ENCODE peak calls at places on chromosomes 7 and 10, in eight cellular contexts. H, M, S, F, U, R, G and W are unnamed samples.

GRCh38 chr7:105014725-105015630 is 973 bp downstream of the KMT2E start:
- DNase-seq in H (peak), M (no peak), S (peak), F (peak), U (no peak), R (peak), G (peak), W (peak)

GRCh38 chr10:79220296-79220695 is 127.0 kb upstream of the PPIF start:
- DNase-seq in H (no peak), M (no peak), S (no peak), F (no peak), U (no peak), R (no peak), G (no peak), W (no peak)

GRCh38 chr7:122679813-122680212 is 19.1 kb downstream of the RNF133 start:
- DNase-seq in H (no peak), M (no peak), S (no peak), F (no peak), U (no peak), R (no peak), G (no peak), W (no peak)

GRCh38 chr7:116446179-116446855 is 53.2 kb upstream of the CAV2 start:
- DNase-seq in H (no peak), M (no peak), S (no peak), F (no peak), U (no peak), R (no peak), G (no peak), W (no peak)

GRCh38 chr7:120834726-120835125 is 23.2 kb downstream of the TSPAN12 start:
- DNase-seq in H (no peak), M (no peak), S (no peak), F (no peak), U (no peak), R (no peak), G (no peak), W (no peak)

GRCh38 chr7:18086165-18087030 is 58.8 kb upstream of the PRPS1L1 start:
- DNase-seq in H (peak), M (no peak), S (peak), F (no peak), U (no peak), R (peak), G (no peak), W (no peak)

GRCh38 chr10:19772958-19773357 is 43.3 kb upstream of the PLXDC2 start:
- DNase-seq in H (no peak), M (no peak), S (no peak), F (no peak), U (no peak), R (no peak), G (no peak), W (no peak)

GRCh38 chr7:70728873-70729552 is 402.9 kb upstream of the GALNT17 start:
- DNase-seq in H (peak), M (no peak), S (no peak), F (no peak), U (no peak), R (peak), G (no peak), W (no peak)

GRCh38 chr10:8034666-8035640 is 19.5 kb upstream of the GATA3 start:
- DNase-seq in H (no peak), M (no peak), S (no peak), F (no peak), U (no peak), R (peak), G (no peak), W (no peak)

GRCh38 chr7:100465702-100466311 is 1.7 kb upstream of the SPACDR start:
- DNase-seq in H (peak), M (no peak), S (peak), F (peak), U (no peak), R (peak), G (peak), W (peak)

GRCh38 chr7:34823650-34824258 is 165.7 kb downstream of the NPSR1 start:
- DNase-seq in H (peak), M (peak), S (no peak), F (peak), U (peak), R (peak), G (peak), W (no peak)

GRCh38 chr7:128911441-128912031 is 1.0 kb upstream of the KCP start:
- DNase-seq in H (peak), M (no peak), S (peak), F (peak), U (no peak), R (peak), G (no peak), W (peak)

GRCh38 chr10:17660921-17661320 is 17.0 kb downstream of the STAM start:
- DNase-seq in H (no peak), M (no peak), S (no peak), F (no peak), U (no peak), R (no peak), G (no peak), W (no peak)

GRCh38 chr7:21844742-21845141 is 101.0 kb downstream of the CDCA7L start:
- DNase-seq in H (no peak), M (no peak), S (no peak), F (no peak), U (no peak), R (no peak), G (no peak), W (no peak)

GRCh38 chr10:99714446-99714845 is 17.5 kb downstream of the COX15 start:
- DNase-seq in H (no peak), M (no peak), S (no peak), F (no peak), U (no peak), R (no peak), G (no peak), W (no peak)

GRCh38 chr10:69747179-69747578 is 54.5 kb upstream of the COL13A1 start:
- DNase-seq in H (no peak), M (no peak), S (peak), F (no peak), U (no peak), R (no peak), G (no peak), W (no peak)

GRCh38 chr10:104208730-104209129 is 23.4 kb downstream of the CFAP43 start:
- DNase-seq in H (no peak), M (no peak), S (no peak), F (no peak), U (no peak), R (no peak), G (no peak), W (no peak)

GRCh38 chr10:55500931-55501559 is 700.0 kb upstream of the PCDH15 start:
- DNase-seq in H (no peak), M (no peak), S (no peak), F (no peak), U (no peak), R (peak), G (no peak), W (no peak)

GRCh38 chr7:100722480-100723212 is 2.4 kb downstream of the EPO start:
- DNase-seq in H (no peak), M (no peak), S (no peak), F (no peak), U (no peak), R (no peak), G (no peak), W (no peak)

GRCh38 chr7:620052-620451 is 100.4 kb upstream of the PDGFA start:
- DNase-seq in H (peak), M (no peak), S (no peak), F (no peak), U (no peak), R (peak), G (no peak), W (no peak)

GRCh38 chr10:103688451-103688850 is 166.9 kb downstream of the SH3PXD2A start:
- DNase-seq in H (peak), M (no peak), S (no peak), F (no peak), U (no peak), R (no peak), G (no peak), W (no peak)

GRCh38 chr10:131930586-131931330 is 29.9 kb downstream of the PPP2R2D start:
- DNase-seq in H (no peak), M (no peak), S (peak), F (no peak), U (no peak), R (no peak), G (no peak), W (no peak)

GRCh38 chr7:155863721-155864151 is 51.5 kb upstream of the SHH start:
- DNase-seq in H (no peak), M (no peak), S (peak), F (peak), U (no peak), R (no peak), G (no peak), W (no peak)

GRCh38 chr7:130070900-130071622 is 727 bp downstream of the KLHDC10 start:
- DNase-seq in H (no peak), M (no peak), S (no peak), F (no peak), U (no peak), R (peak), G (no peak), W (no peak)

GRCh38 chr7:115731796-115732471 is 298.6 kb downstream of the TFEC start:
- DNase-seq in H (no peak), M (no peak), S (no peak), F (no peak), U (no peak), R (no peak), G (no peak), W (no peak)

DNA sequence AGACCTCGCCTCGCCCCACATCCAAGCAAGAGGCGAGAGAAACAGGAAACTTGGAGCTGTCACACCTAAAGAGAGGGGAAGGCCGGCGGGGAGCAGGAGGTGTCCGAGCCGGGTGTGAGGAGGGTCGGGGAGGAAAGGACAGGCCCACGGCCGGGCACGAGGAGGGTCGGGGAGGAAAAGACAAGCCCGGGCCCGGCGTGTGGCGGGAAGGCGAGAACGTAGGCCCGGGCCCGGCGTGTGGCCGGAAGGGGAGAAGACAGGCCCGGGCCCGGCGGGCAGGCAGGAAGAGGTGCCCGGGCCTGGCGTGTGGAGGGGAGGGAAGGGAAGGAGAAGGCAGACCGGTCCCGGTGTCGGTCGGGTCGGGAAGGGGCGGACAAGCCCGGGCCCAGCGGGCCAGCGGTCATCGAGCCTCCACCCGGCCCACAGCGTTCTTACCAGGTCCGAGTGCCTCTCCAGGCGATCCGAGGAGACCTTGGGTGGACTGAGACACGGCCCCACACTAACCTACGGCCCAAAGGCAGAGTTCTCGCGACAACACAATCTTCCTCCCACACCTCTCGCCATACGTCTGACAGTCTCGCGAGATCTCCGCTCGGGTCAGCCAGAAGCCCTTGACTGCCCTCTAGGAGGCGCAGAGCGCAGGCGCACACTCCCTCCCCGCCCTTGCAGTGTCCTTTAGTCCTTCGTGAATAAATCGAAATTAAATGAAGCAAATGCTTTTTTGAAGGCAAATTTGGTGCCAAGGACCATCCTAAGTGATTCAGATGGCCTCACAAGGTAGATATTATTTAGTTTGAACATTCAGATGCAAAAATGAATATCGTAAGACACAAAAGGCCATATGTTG is at the start of gene NCOA4:
- DNase-seq in H (peak), M (peak), S (peak), F (peak), U (peak), R (peak), G (peak), W (peak)
- TF ChIP-seq POLR2AphosphoS5 in H (peak), M (peak), S (peak), F (peak), U (peak), R (peak), G (peak), W (peak)

DNA sequence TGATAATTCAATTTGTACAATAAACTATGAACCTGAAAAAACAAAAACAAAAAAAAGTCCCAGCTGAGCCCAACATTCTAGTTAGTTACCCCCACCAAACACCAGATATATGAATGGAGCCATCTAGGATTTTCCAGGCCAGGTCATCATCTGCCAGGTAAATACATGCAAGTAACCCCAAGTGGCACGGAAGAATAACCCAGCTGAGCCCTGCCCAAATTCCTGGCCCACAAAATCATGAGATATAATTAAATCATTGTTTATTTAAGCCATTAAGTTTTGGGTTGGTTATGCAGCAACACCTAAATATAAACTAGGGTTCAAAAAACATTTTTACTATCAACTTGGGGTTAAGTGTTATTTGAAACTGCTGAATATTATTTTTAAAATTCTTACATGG is 19.0 kb downstream of the PARD3 start:
- DNase-seq in H (no peak), M (no peak), S (no peak), F (no peak), U (no peak), R (no peak), G (no peak), W (no peak)
- TF ChIP-seq POLR2AphosphoS5 in H (no peak), M (no peak), S (no peak), F (no peak), U (no peak), R (no peak), G (no peak), W (no peak)

GRCh38 chr10:88941026-88941425 is 11.5 kb downstream of the ACTA2 start:
- DNase-seq in H (no peak), M (no peak), S (no peak), F (no peak), U (no peak), R (no peak), G (no peak), W (no peak)

GRCh38 chr10:88946200-88946599 is 6.4 kb downstream of the ACTA2 start:
- DNase-seq in H (no peak), M (no peak), S (no peak), F (no peak), U (no peak), R (no peak), G (no peak), W (no peak)

GRCh38 chr10:88946965-88947590 is 5.5 kb downstream of the ACTA2 start:
- DNase-seq in H (no peak), M (no peak), S (no peak), F (no peak), U (no peak), R (no peak), G (no peak), W (no peak)

GRCh38 chr10:88944813-88945212 is 7.8 kb downstream of the ACTA2 start:
- DNase-seq in H (no peak), M (no peak), S (no peak), F (no peak), U (no peak), R (no peak), G (no peak), W (no peak)

DNA sequence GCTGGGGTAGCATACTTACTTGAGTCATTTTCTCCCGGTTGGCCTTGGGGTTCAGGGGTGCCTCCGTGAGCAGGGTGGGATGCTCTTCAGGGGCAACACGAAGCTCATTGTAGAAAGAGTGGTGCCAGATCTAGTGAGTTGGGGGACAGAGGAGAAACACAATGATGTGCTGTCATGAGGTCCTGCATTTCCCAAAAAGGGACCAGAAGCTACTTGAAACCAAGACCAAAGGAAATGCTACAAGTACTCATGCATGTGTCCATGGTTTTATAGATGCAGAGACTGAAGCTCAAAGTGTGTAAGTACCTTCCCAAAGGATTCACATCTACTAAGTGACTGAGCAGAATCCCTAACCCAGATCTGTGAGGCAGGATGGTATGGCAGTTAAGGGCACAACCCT is 8.8 kb downstream of the ACTA2 start:
- DNase-seq in H (no peak), M (no peak), S (no peak), F (no peak), U (no peak), R (no peak), G (no peak), W (no peak)
- TF ChIP-seq POLR2AphosphoS5 in H (no peak), M (no peak), S (no peak), F (no peak), U (no peak), R (no peak), G (no peak), W (no peak)

GRCh38 chr7:108094933-108095710 is 35.0 kb downstream of the LAMB4 start:
- DNase-seq in H (peak), M (no peak), S (no peak), F (peak), U (no peak), R (no peak), G (peak), W (peak)
- TF ChIP-seq POLR2AphosphoS5 in H (peak), M (no peak), S (no peak), F (peak), U (no peak), R (no peak), G (peak), W (peak)

GRCh38 chr7:151366872-151367207 is 25.2 kb downstream of the NUB1 start:
- DNase-seq in H (no peak), M (no peak), S (no peak), F (no peak), U (no peak), R (no peak), G (no peak), W (no peak)

GRCh38 chr7:151367304-151367703 is 25.7 kb downstream of the NUB1 start:
- DNase-seq in H (no peak), M (no peak), S (no peak), F (no peak), U (no peak), R (no peak), G (no peak), W (no peak)

GRCh38 chr7:151366141-151366871 is 24.7 kb downstream of the NUB1 start:
- DNase-seq in H (no peak), M (no peak), S (no peak), F (no peak), U (no peak), R (no peak), G (no peak), W (no peak)

GRCh38 chr7:151371266-151371665 is 29.7 kb downstream of the NUB1 start:
- DNase-seq in H (peak), M (no peak), S (no peak), F (peak), U (no peak), R (no peak), G (no peak), W (no peak)

DNA sequence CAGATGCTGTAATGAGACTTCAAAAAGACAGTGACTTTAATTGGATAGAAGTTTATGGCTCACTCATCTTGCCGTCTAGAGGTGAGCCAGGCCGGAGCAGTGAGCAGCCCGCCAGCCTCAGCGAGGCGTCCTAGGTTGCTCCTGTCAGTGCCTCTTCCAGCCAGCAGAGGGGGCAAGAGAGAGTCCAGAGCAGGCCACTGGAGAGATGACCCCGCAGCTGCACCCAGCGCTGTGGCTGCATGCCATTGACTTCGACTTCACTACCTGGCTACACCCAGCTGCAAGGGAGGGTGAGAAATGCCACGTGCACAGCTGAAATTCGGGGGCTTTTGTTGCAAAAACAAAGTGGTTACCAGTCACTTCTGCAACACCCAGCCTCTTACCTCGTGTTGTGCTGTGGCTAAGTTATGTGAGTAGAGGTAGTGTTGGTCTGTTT is 26.5 kb downstream of the NUB1 start:
- DNase-seq in H (peak), M (peak), S (peak), F (peak), U (peak), R (peak), G (peak), W (peak)
- TF ChIP-seq POLR2AphosphoS5 in H (no peak), M (no peak), S (peak), F (no peak), U (no peak), R (no peak), G (peak), W (no peak)

DNA sequence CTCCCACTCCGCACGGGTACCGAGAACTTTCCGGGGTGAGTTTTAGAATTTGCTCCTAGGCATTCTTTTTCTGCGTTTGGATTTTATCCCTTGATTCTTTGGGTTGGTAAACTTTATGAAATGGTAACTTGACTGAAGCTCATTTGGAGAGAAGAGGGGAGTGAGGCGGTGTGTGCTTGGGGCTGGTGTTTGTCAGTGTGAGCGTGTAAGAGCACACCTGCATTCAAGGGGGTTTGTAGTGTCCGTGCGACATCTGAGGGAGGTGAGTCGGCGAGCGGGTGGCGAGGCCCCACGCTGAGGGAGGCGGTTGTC is 2.4 kb upstream of the ZNF503 start:
- DNase-seq in H (no peak), M (no peak), S (no peak), F (no peak), U (no peak), R (no peak), G (no peak), W (no peak)
- TF ChIP-seq POLR2AphosphoS5 in H (no peak), M (no peak), S (no peak), F (no peak), U (no peak), R (no peak), G (no peak), W (no peak)

DNA sequence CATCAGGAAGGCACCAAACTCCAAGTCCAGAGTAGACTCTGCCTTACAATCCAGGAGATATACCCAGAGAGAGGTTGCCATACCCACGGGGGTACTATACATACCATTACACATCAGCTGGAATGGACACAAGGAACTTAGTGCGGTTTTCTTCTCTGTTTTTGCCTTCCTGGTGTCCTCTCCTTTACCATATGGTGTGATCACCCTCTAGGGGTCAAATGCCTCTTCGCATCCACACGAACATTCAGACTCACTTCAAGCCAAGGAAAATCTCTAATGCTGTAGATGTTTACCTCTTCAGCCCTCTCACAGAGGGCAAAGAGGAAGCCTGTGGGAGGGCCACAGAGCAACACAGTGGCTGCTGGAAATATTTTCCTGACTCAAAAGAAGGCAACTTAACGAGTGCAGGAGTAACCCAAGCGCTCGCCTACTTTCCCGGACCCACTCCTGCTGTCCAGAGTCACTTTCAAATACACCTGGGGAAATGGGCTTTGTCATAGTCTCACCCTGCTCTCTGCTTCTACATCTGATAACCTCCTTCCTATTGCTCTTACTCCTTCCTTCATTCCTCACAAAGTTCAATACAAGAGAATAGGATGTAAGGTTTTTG is 220.7 kb downstream of the C7orf25 start:
- DNase-seq in H (peak), M (peak), S (no peak), F (no peak), U (no peak), R (peak), G (peak), W (no peak)
- TF ChIP-seq POLR2AphosphoS5 in H (no peak), M (no peak), S (no peak), F (no peak), U (no peak), R (no peak), G (peak), W (no peak)